ENCODE peak calls at places on chromosomes 4 and X, in eight cellular contexts. X is NT2/D1, C is breast epithelium, D is PC-3, S is HL-60, M is right lobe of liver, F is thoracic aorta, E is cardiac muscle cell. L is an unnamed sample.

GRCh38 chr4:121784975-121785374 is 16.1 kb upstream of the EXOSC9 start:
- DNase-seq in E (no peak), F (no peak), X (no peak), C (peak), M (no peak), D (peak), S (no peak), L (no peak)

GRCh38 chr4:10345381-10345784 is 111.8 kb downstream of the ZNF518B start:
- DNase-seq in E (no peak), F (no peak), C (no peak), X (no peak), M (no peak), S (no peak), D (no peak), L (no peak)

GRCh38 chr4:39526810-39527295 is 386 bp downstream of the UGDH start:
- DNase-seq in C (no peak), X (no peak), D (peak), E (no peak), M (no peak), F (no peak), S (no peak), L (peak)

GRCh38 chrX:134670241-134670811 is 12.1 kb upstream of the PLAC1 start:
- DNase-seq in C (peak), D (peak), F (no peak), S (no peak), E (no peak), M (no peak), X (peak), L (peak)

GRCh38 chr4:40199999-40200880 is 3.4 kb downstream of the RHOH start:
- DNase-seq in M (no peak), D (no peak), E (no peak), X (no peak), F (no peak), S (peak), C (no peak), L (no peak)

GRCh38 chr4:139522457-139522856 is 33.6 kb downstream of the SETD7 start:
- DNase-seq in F (no peak), M (no peak), D (no peak), S (no peak), X (no peak), C (no peak), E (no peak), L (peak)

GRCh38 chr4:27357283-27357682 is 496.6 kb downstream of the STIM2 start:
- DNase-seq in M (no peak), D (peak), E (peak), S (no peak), X (no peak), C (no peak), F (no peak), L (peak)

GRCh38 chr4:42411803-42412202 is 14.5 kb downstream of the SHISA3 start:
- DNase-seq in C (no peak), S (no peak), M (no peak), D (no peak), X (no peak), E (no peak), F (no peak), L (no peak)

GRCh38 chrX:73916931-73917657 is 354.1 kb downstream of the CHIC1 start:
- DNase-seq in D (peak), C (no peak), F (no peak), S (no peak), X (peak), E (peak), M (no peak), L (peak)

GRCh38 chrX:11100281-11101035 is 10.7 kb upstream of the HCCS start:
- DNase-seq in X (peak), M (no peak), C (peak), F (no peak), E (peak), S (no peak), D (peak), L (peak)

GRCh38 chr4:168648929-168649328 is 152.1 kb downstream of the PALLD start:
- DNase-seq in D (peak), X (no peak), S (no peak), E (no peak), F (no peak), M (no peak), C (no peak), L (no peak)

GRCh38 chrX:39492495-39493162 is 605.1 kb downstream of the BCOR start:
- DNase-seq in X (no peak), F (no peak), E (no peak), M (peak), C (no peak), D (no peak), S (peak), L (no peak)

GRCh38 chr4:128068927-128069326 is 7.8 kb downstream of the LARP1B start:
- DNase-seq in F (no peak), M (no peak), S (peak), E (no peak), D (peak), X (no peak), C (no peak), L (peak)

GRCh38 chrX:72540318-72540717 is 32.3 kb downstream of the HDAC8 start:
- DNase-seq in F (no peak), X (no peak), E (peak), S (no peak), C (no peak), D (peak), M (no peak), L (no peak)

GRCh38 chr4:1595789-1596325 is 88.3 kb downstream of the FAM53A start:
- DNase-seq in M (peak), F (no peak), D (no peak), C (no peak), E (no peak), S (no peak), X (no peak), L (peak)

GRCh38 chr4:8709729-8710360 is 117.3 kb downstream of the CPZ start:
- DNase-seq in D (no peak), C (no peak), X (no peak), F (no peak), E (no peak), M (no peak), S (no peak), L (peak)

GRCh38 chr4:188660796-188661195 is 521.6 kb downstream of the TRIML1 start:
- DNase-seq in X (no peak), E (no peak), C (no peak), F (no peak), M (no peak), S (no peak), D (no peak), L (no peak)

GRCh38 chr4:189823611-189824010 is 117.1 kb upstream of the FRG1 start:
- DNase-seq in E (no peak), D (no peak), F (no peak), X (no peak), S (no peak), M (no peak), C (peak), L (no peak)

GRCh38 chrX:23403849-23404248 is 69.2 kb downstream of the PTCHD1 start:
- DNase-seq in S (no peak), C (no peak), X (no peak), M (no peak), D (peak), E (peak), F (no peak), L (peak)

GRCh38 chr4:77047037-77047436 is 28.8 kb downstream of the CCNI start:
- DNase-seq in D (peak), S (no peak), C (no peak), X (no peak), F (no peak), M (no peak), E (no peak), L (no peak)

GRCh38 chr4:182447938-182448280 is 204.7 kb downstream of the TENM3 start:
- DNase-seq in D (no peak), S (no peak), E (peak), C (no peak), F (no peak), X (no peak), M (no peak), L (no peak)

GRCh38 chrX:70452143-70452733 is 7.6 kb downstream of the DLG3 start:
- DNase-seq in F (no peak), E (peak), M (no peak), X (no peak), S (no peak), D (peak), C (peak), L (peak)

GRCh38 chr4:8910100-8910821 is 38.6 kb upstream of the HMX1 start:
- DNase-seq in C (peak), F (no peak), E (no peak), D (no peak), S (no peak), M (peak), X (no peak), L (peak)

GRCh38 chr4:53943345-53944085 is 120.9 kb downstream of the CHIC2 start:
- DNase-seq in F (no peak), C (no peak), D (peak), M (no peak), S (no peak), X (no peak), E (no peak), L (no peak)

GRCh38 chrX:34880656-34881055 is 61.9 kb upstream of the FAM47B start:
- DNase-seq in X (no peak), M (no peak), C (no peak), S (no peak), F (no peak), D (peak), E (no peak), L (no peak)

GRCh38 chrX:133776072-133776471 is 209.3 kb downstream of the GPC3 start:
- DNase-seq in M (no peak), F (no peak), S (no peak), C (no peak), E (peak), X (no peak), D (peak), L (peak)

GRCh38 chr4:121789960-121790829 is 10.9 kb upstream of the EXOSC9 start:
- DNase-seq in C (no peak), D (peak), F (no peak), E (no peak), S (no peak), M (no peak), X (no peak), L (no peak)

GRCh38 chrX:130726661-130727060 is 176.3 kb downstream of the ENOX2 start:
- DNase-seq in D (peak), E (no peak), S (no peak), X (no peak), M (no peak), F (no peak), C (no peak), L (no peak)

GRCh38 chrX:48475295-48475694 is 704 bp upstream of the FTSJ1 start:
- DNase-seq in C (no peak), S (no peak), X (no peak), D (no peak), F (no peak), E (no peak), M (no peak), L (no peak)

GRCh38 chrX:39759526-39760224 is 338.1 kb downstream of the BCOR start:
- DNase-seq in X (no peak), F (no peak), M (no peak), D (peak), E (peak), S (no peak), C (peak), L (peak)

GRCh38 chrX:37353646-37354045 is 4.5 kb downstream of the PRRG1 start:
- DNase-seq in D (peak), E (no peak), S (no peak), X (no peak), C (no peak), F (no peak), M (no peak), L (no peak)

GRCh38 chrX:37347420-37347819 is 1.7 kb upstream of the PRRG1 start:
- DNase-seq in F (no peak), C (no peak), X (no peak), D (no peak), E (no peak), M (no peak), S (no peak), L (no peak)

GRCh38 chrX:37349131-37350033 is at the start of gene PRRG1:
- DNase-seq in D (peak), M (peak), E (peak), C (peak), X (peak), S (peak), F (peak), L (peak)

GRCh38 chrX:37350034-37350365 is 836 bp downstream of the PRRG1 start:
- DNase-seq in M (no peak), C (no peak), E (no peak), D (peak), S (no peak), X (no peak), F (no peak), L (no peak)

DNA sequence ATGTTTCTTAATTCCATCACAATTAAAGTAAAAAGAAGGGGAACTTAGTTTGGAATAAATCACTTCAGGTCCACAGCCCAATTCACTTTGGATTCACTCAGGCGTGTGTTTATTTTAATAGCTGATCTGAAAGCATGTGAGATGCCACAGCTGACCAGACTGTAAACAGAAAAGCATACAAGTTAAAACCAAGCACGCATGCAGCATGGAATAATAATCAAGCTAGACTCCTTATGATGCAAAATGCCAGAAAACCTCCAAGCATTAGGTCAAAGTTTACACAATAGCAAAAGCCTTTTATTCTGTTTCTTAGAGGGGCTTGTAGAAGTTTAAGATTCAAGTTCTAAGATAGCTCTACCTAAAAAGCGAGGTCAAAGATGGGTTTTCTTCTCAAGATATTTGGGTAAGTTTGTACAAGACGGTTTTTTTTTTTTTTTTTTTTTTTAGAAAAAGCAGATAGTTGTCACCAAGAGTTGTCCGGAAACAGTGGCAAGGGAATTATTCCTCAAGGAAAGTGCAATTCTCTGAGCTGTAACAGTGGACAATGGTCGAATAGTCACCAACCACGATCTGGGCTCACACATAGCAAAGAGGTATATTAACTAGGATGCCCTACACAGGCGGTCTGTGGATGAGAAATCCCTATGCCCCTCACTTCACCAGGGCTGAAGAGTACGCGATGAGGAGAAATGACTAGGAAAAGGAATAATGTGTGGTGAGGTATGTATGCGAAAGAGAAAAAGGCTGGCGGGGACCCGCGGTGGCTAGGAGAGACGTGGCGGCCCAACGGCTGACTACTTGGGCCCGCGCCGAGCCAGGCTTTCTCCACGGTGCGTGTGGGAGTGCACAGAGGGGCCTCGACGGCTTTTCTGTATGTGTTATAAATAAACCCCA is 680 bp upstream of the PRRG1 start:
- DNase-seq in D (peak), M (no peak), S (no peak), C (no peak), X (no peak), F (no peak), E (no peak), L (no peak)
- H3K4me3 ChIP-seq in D (peak), M (peak), S (peak), C (peak), X (peak), F (peak), E (peak), L (peak)

DNA sequence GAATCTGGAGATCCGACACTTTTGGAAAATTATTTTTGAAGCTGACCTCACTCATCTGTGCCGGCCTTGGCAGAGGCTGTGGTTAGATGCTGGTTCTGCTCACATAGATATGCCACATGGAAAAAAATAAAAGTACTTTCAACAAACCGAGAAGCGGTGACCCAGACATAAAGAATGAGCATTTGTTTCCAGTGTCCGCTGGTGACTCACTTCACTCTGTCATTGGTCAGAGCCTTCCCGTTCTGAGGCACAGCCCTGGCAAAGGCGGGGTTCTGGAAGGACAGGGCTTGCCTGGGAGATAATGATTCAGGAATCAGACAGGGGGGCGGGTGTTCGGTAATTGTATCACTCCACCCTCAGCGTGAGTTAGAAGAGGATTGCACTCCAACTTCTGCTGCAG is 172.4 kb upstream of the MXRA5 start:
- DNase-seq in S (no peak), C (no peak), X (no peak), M (no peak), D (peak), E (no peak), F (peak), L (no peak)
- H3K4me3 ChIP-seq in S (no peak), C (no peak), X (no peak), M (no peak), D (peak), E (no peak), F (no peak), L (no peak)

DNA sequence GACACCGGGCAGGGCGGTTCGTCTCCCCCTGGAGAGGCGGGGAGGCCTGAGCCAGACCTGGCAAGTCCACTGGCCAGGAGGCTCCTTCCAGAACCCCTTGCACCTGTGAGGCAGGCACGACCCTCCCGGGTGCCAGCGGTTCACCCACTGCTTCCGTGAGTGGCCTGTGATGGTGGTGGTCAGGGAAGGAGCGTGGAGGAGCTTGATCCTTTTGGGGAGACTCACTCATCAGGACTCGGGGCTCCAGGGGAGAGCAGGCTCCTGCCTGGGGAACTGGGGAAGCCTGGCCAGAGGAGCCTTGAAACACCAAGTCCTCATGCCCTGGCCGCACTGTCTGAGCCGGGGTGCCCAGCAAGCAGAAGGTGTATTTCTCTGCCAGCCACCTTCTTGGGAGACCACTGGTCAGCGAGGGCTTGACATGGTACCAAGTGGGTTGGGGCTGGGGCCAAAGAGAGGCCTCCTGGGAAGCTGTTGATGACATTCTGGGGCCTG is 860 bp downstream of the FAM50A start:
- DNase-seq in C (no peak), S (no peak), E (no peak), X (no peak), M (no peak), D (no peak), F (no peak), L (no peak)
- H3K4me3 ChIP-seq in C (peak), S (peak), E (peak), X (peak), M (peak), D (peak), F (peak), L (peak)

GRCh38 chr4:55154290-55154880 is 29.0 kb upstream of the KDR start:
- DNase-seq in C (no peak), M (no peak), E (no peak), F (no peak), X (no peak), D (no peak), S (no peak), L (no peak)

GRCh38 chr4:55159851-55160250 is 34.5 kb upstream of the KDR start:
- DNase-seq in S (no peak), X (no peak), M (no peak), E (no peak), D (no peak), F (no peak), C (no peak), L (no peak)

GRCh38 chr4:55158957-55159356 is 33.6 kb upstream of the KDR start:
- DNase-seq in F (no peak), E (no peak), X (no peak), S (no peak), M (no peak), C (no peak), D (no peak), L (no peak)

GRCh38 chr4:55154933-55155332 is 29.5 kb upstream of the KDR start:
- DNase-seq in M (no peak), C (no peak), E (no peak), D (no peak), F (no peak), X (no peak), S (no peak), L (no peak)

GRCh38 chr4:55157559-55158277 is 32.3 kb upstream of the KDR start:
- DNase-seq in M (no peak), X (no peak), E (no peak), S (no peak), D (no peak), F (no peak), C (no peak), L (peak)
- H3K4me3 ChIP-seq in M (no peak), X (no peak), E (no peak), S (no peak), D (no peak), F (peak), C (no peak), L (peak)

DNA sequence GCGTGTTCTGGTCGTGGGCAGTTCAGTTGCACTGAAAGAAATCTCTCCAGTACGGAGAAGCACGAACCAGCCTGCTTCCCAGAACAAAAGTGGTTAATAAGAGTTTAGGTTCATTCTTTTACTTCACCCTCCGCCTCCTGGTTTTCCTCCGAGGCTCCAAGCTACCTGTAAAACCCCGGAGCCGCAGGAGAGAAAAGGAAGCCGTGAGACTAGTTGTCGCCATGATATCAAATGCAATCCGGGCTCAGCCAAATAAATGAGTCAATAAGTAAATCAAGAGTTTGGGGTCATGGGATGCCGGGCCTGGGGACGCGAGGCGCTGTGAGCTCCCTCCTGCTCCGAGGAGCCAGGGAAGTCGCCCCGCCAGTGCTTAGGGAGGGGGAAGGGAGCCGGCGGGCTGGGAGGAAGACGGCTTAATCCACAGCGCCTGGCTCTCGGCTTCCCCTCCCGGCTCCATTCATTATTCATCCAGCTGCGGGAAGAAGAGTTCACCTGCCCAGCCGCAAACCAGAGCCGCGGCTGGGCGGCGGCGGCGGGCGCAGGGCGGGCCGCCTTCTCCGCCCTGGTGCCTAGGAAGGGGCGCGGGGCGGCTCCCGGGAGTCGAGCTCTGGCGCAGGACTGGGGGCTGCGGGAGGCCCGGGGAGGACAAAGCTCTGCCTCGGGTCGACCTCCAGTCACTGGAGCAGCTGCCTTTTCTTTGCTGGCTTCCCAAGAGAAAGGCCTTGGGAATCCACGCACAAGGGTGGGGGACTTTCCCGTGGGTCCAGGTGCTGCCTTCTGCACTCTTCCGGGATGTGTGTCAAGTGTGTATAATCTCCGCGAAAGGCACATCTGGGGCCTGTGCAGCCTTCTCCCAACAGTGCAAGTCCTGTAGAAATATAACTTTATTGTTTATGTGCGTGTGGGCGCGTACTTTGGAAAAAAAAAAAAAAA is 1.7 kb downstream of the FRAS1 start:
- DNase-seq in M (peak), C (peak), E (peak), S (peak), X (no peak), D (peak), F (peak), L (peak)
- H3K4me3 ChIP-seq in M (peak), C (peak), E (peak), S (peak), X (peak), D (peak), F (peak), L (peak)

L was measured in H7.